ENCODE peak calls at places on chromosomes 6 and 20, in eight cellular contexts. E is thyroid gland; S is fibroblast of lung; H is H9; A is CD8-positive, alpha-beta T cell; Z is GM12864; C is mesothelial cell of epicardium; X is endodermal cell. O is an unnamed sample.

GRCh38 chr20:63064745-63065711 is 58.3 kb upstream of the BHLHE23 start:
- DNase-seq in X (no peak), E (no peak), S (no peak), Z (no peak), A (no peak), C (no peak), H (peak; percentile 17), O (peak; percentile 44)

GRCh38 chr20:1215386-1216170 is 10.3 kb upstream of the RAD21L1 start:
- DNase-seq in X (no peak), C (no peak), A (peak; percentile 30), E (no peak), H (no peak), S (no peak), Z (no peak), O (no peak)

GRCh38 chr6:87755697-87756671 is 54.0 kb upstream of the AKIRIN2 start:
- DNase-seq in E (no peak), C (no peak), H (no peak), A (no peak), S (peak; percentile 3), Z (no peak), X (no peak), O (peak; percentile 50)

GRCh38 chr6:13923527-13924145 is 1.1 kb upstream of the RNF182 start:
- DNase-seq in S (peak; percentile 51), A (no peak), X (no peak), C (no peak), Z (no peak), E (peak; percentile 74), H (no peak), O (no peak)

GRCh38 chr6:95203153-95203754 is 374.1 kb upstream of the MANEA start:
- DNase-seq in C (no peak), A (no peak), X (peak; percentile 66), H (no peak), Z (no peak), S (peak; percentile 65), E (peak; percentile 6), O (no peak)

GRCh38 chr20:62258499-62259293 is 20.4 kb downstream of the OSBPL2 start:
- DNase-seq in C (no peak), Z (no peak), H (no peak), E (no peak), A (no peak), X (no peak), S (peak; percentile 65), O (no peak)

GRCh38 chr20:35663813-35664543 is 722 bp downstream of the CPNE1 start:
- DNase-seq in E (peak; percentile 51), X (peak; percentile 79), Z (no peak), C (peak; percentile 42), A (peak; percentile 65), H (peak; percentile 52), S (peak; percentile 14), O (peak; percentile 49)

GRCh38 chr20:10524034-10524476 is 89.0 kb downstream of the SLX4IP start:
- DNase-seq in H (peak; percentile 82), C (no peak), Z (no peak), S (peak; percentile 47), E (no peak), A (no peak), X (peak; percentile 79), O (no peak)

GRCh38 chr6:52352239-52353008 is 9.5 kb upstream of the PAQR8 start:
- DNase-seq in Z (peak; percentile 64), E (no peak), A (no peak), S (peak; percentile 95), X (no peak), H (no peak), C (no peak), O (peak; percentile 91)

GRCh38 chr6:143510991-143511891 is at the start of gene FUCA2:
- DNase-seq in H (peak; percentile 94), S (peak; percentile 93), E (peak; percentile 93), Z (peak; percentile 43), X (peak; percentile 95), A (peak; percentile 67), C (peak; percentile 79), O (peak; percentile 80)
- TF ChIP-seq CTCF in H (no peak), S (no peak), E (no peak), Z (no peak), X (no peak), A (no peak), C (no peak), O (no peak)

DNA sequence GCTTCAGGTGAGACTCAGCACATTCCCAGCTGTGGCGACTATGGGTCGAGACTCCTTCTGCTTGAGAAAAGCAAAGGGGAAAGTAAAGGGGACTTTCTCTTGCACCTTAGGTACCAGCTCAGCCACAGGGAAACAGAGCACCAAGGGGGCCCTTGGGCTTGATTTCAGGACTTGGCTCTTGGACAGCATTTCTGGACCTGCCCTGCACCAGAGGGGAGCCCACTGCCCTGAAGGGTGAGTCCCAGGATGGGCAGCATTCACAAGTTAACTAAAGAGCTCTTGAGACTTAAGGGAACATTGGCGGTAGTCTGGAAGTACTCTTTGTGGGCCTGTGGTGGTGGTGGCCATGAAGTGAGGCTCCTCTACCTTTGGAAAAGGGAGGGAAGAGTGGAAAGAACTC is 50.3 kb upstream of the RCAN2 start:
- DNase-seq in S (no peak), H (no peak), C (no peak), Z (no peak), X (peak; percentile 51), E (no peak), A (no peak), O (no peak)
- TF ChIP-seq CTCF in S (no peak), H (no peak), C (no peak), Z (no peak), X (no peak), E (no peak), A (no peak), O (no peak)

GRCh38 chr20:48503166-48503815 is 324.5 kb downstream of the PREX1 start:
- DNase-seq in A (no peak), E (no peak), X (no peak), Z (no peak), S (no peak), C (no peak), H (no peak), O (no peak)

GRCh38 chr20:48502016-48502415 is 325.8 kb downstream of the PREX1 start:
- DNase-seq in E (no peak), C (no peak), Z (no peak), S (no peak), H (no peak), X (no peak), A (no peak), O (no peak)

GRCh38 chr20:48502758-48503157 is 325.0 kb downstream of the PREX1 start:
- DNase-seq in E (no peak), C (no peak), Z (no peak), X (no peak), S (no peak), A (no peak), H (no peak), O (no peak)
- TF ChIP-seq CTCF in E (no peak), C (no peak), Z (no peak), X (no peak), S (no peak), A (no peak), H (no peak), O (no peak)

DNA sequence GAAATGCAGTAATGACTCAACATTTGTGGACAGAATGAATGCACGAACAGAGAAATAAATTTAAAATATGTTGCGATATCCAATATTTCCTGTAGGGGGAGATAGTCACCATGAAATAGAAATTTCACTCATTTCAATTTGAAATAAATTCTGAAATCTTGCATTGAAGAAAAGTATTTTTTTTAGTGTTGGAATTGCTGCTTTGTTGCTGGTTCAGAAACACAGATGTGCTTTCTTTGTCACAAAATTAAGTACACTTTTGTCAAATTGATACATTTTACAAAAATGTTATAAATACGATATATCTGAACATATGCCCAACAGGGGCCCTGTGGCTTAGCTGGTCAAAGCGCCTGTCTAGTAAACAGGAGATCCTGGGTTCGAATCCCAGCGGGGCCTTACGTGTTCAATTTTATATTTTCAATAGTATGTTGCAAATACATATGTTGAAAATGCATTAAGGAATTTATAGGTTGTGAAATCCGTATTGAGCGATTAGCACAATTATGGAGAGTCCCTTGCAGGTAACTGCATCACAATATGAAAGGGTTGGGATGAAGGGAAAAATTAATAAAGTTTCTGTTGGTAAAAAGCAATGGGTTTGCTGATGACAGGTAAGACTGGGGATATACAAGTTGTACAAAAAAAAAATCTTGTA is 85.4 kb upstream of the PRSS16 start:
- DNase-seq in C (no peak), S (peak; percentile 74), H (no peak), E (no peak), Z (no peak), A (no peak), X (peak; percentile 69), O (no peak)
- TF ChIP-seq CTCF in C (peak; percentile 98), S (peak; percentile 53), H (peak; percentile 88), E (peak; percentile 59), Z (peak; percentile 37), A (peak; percentile 96), X (peak; percentile 88), O (peak; percentile 85)

O was measured in CD14-positive monocyte.